ENCODE peak calls at places on chromosomes 3 and 15, in five cellular contexts. One of them, this sample, is unnamed.

GRCh38 chr3:154314152-154314551 is 10.1 kb downstream of the DHX36 start:
- DNase-seq in GM12891: no peak
- DNase-seq in tibial nerve: no peak
- DNase-seq in transverse colon: no peak
- DNase-seq in suprapubic skin: no peak
- DNase-seq in this sample: no peak

GRCh38 chr3:85164446-85164845 is 205.7 kb downstream of the CADM2 start:
- DNase-seq in GM12891: no peak
- DNase-seq in transverse colon: no peak
- DNase-seq in tibial nerve: no peak
- DNase-seq in suprapubic skin: no peak
- DNase-seq in this sample: no peak

GRCh38 chr3:149593416-149594160 is 64.2 kb downstream of the WWTR1 start:
- DNase-seq in tibial nerve: no peak
- DNase-seq in suprapubic skin: no peak
- DNase-seq in GM12891: no peak
- DNase-seq in transverse colon: no peak
- DNase-seq in this sample: no peak

GRCh38 chr3:14988988-14989394 is 41.6 kb downstream of the NR2C2 start:
- DNase-seq in GM12891: peak
- DNase-seq in suprapubic skin: no peak
- DNase-seq in transverse colon: peak
- DNase-seq in tibial nerve: no peak
- DNase-seq in this sample: no peak

GRCh38 chr3:174089592-174089991 is 692.0 kb downstream of the NLGN1 start:
- DNase-seq in transverse colon: no peak
- DNase-seq in GM12891: no peak
- DNase-seq in suprapubic skin: no peak
- DNase-seq in tibial nerve: no peak
- DNase-seq in this sample: no peak

GRCh38 chr3:185280572-185281365 is 26.9 kb upstream of the EHHADH start:
- DNase-seq in suprapubic skin: no peak
- DNase-seq in GM12891: peak
- DNase-seq in tibial nerve: no peak
- DNase-seq in transverse colon: no peak
- DNase-seq in this sample: peak

GRCh38 chr15:32717290-32718081 is at the start of gene GREM1:
- DNase-seq in tibial nerve: no peak
- DNase-seq in GM12891: peak
- DNase-seq in suprapubic skin: no peak
- DNase-seq in transverse colon: peak
- DNase-seq in this sample: no peak

GRCh38 chr15:90042766-90043525 is 41.8 kb downstream of the ZNF710 start:
- DNase-seq in tibial nerve: no peak
- DNase-seq in transverse colon: no peak
- DNase-seq in suprapubic skin: no peak
- DNase-seq in GM12891: no peak
- DNase-seq in this sample: no peak

GRCh38 chr3:48532271-48532973 is 24.2 kb downstream of the PFKFB4 start:
- DNase-seq in suprapubic skin: no peak
- DNase-seq in GM12891: no peak
- DNase-seq in tibial nerve: no peak
- DNase-seq in transverse colon: no peak
- DNase-seq in this sample: no peak

DNA sequence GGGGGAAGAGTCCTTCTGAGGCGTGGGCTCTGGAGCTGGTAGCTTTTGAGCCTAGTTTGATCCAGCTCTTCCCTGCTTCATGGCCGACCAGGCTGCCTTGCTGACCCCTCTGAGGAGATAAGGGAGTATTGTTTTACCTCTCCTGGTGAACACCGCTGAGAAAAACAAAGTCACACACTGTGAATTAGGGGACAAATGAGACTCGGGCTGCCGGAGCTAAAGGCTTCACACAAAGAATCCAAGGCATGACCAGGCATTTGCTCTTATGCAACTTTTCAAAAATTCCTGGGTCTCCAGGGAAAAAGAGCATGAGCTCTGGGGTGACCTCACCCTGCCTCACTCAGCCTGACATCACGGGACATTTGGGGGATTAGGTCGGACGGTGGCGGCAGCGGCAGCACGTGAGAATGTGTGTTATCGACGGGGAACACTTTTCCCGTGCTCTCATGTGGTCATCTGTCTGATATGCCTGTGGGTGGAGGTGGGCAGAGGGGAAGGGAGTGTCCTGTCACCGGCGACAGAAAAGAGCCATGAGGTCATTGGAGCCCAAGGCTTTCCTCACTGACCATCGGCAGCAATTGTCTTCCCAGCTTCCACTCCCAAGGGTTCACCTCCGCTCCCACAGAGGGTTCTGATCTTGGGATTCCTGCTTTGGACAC is 61.0 kb downstream of the TMEM44 start:
- DNase-seq in tibial nerve: peak
- DNase-seq in suprapubic skin: peak
- DNase-seq in transverse colon: peak
- DNase-seq in GM12891: no peak
- DNase-seq in this sample: peak
- TF ChIP-seq POLR2A in tibial nerve: no peak
- TF ChIP-seq POLR2A in suprapubic skin: no peak
- TF ChIP-seq POLR2A in transverse colon: no peak
- TF ChIP-seq POLR2A in GM12891: no peak
- TF ChIP-seq POLR2A in this sample: no peak

DNA sequence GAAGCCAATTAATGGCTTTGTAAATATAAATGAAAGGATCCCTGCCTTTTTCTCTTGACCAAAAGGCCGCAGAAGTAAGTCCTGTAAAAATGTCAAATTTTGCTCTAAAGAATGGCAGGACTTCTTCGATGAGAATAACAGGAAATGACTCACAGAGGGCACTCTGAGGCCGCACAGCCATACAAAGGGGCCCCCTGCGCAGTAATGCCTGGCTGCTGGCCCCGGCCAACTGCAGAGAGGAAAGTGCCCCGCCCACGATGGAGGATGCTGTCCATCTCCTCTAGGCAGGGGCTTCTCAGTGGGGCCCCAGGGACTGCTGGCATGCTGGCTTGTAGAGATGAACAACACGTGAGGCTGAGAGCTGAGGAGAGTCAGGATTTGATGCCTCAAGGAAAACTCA is 18.1 kb upstream of the SCN10A start:
- DNase-seq in tibial nerve: peak
- DNase-seq in transverse colon: peak
- DNase-seq in GM12891: no peak
- DNase-seq in suprapubic skin: no peak
- DNase-seq in this sample: peak
- TF ChIP-seq POLR2A in tibial nerve: no peak
- TF ChIP-seq POLR2A in transverse colon: no peak
- TF ChIP-seq POLR2A in GM12891: no peak
- TF ChIP-seq POLR2A in suprapubic skin: no peak
- TF ChIP-seq POLR2A in this sample: no peak

DNA sequence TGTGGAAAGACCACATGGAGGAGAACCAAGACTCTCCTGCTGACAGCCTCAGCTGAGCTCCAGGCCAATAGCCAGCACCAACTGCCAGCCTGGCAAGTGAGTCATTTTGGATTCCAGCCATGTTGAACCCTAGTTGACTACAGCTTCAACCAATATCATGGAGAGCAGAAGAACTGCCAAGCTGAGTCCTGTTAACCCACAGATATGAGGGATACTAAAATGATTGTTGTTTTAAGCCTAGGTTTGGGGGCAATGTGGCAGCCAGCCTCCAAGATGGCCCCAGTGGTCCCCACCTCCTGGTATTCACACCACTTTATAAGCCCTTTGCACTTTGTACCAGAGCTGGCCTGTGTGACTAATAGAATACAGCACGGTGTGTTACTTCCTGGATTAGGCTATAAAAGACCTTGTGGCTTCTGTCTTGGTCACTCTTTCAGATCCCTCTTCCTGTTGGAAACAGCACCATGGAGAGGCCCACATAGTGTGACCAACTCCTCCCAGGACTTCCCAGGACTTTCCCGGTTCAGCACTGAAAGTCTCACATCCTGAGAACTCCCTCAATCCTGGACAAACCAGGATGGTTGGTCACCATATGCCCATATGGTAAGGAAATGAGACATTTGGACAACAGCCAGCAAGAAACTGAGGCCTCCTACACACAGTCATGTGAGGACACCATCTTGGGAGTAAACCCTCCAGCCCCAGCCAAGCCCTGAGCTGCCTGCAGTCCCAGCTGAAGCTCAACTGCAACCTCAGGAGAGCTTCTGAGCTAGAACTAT is 32.4 kb upstream of the CDV3 start:
- DNase-seq in tibial nerve: no peak
- DNase-seq in suprapubic skin: no peak
- DNase-seq in GM12891: peak
- DNase-seq in transverse colon: peak
- DNase-seq in this sample: peak
- TF ChIP-seq POLR2A in tibial nerve: no peak
- TF ChIP-seq POLR2A in suprapubic skin: no peak
- TF ChIP-seq POLR2A in GM12891: no peak
- TF ChIP-seq POLR2A in transverse colon: peak
- TF ChIP-seq POLR2A in this sample: no peak

GRCh38 chr3:32420138-32420981 is 28.7 kb downstream of the CMTM7 start:
- DNase-seq in transverse colon: no peak
- DNase-seq in GM12891: no peak
- DNase-seq in tibial nerve: no peak
- DNase-seq in suprapubic skin: no peak
- DNase-seq in this sample: peak
- TF ChIP-seq POLR2A in transverse colon: no peak
- TF ChIP-seq POLR2A in GM12891: no peak
- TF ChIP-seq POLR2A in tibial nerve: no peak
- TF ChIP-seq POLR2A in suprapubic skin: no peak
- TF ChIP-seq POLR2A in this sample: no peak

DNA sequence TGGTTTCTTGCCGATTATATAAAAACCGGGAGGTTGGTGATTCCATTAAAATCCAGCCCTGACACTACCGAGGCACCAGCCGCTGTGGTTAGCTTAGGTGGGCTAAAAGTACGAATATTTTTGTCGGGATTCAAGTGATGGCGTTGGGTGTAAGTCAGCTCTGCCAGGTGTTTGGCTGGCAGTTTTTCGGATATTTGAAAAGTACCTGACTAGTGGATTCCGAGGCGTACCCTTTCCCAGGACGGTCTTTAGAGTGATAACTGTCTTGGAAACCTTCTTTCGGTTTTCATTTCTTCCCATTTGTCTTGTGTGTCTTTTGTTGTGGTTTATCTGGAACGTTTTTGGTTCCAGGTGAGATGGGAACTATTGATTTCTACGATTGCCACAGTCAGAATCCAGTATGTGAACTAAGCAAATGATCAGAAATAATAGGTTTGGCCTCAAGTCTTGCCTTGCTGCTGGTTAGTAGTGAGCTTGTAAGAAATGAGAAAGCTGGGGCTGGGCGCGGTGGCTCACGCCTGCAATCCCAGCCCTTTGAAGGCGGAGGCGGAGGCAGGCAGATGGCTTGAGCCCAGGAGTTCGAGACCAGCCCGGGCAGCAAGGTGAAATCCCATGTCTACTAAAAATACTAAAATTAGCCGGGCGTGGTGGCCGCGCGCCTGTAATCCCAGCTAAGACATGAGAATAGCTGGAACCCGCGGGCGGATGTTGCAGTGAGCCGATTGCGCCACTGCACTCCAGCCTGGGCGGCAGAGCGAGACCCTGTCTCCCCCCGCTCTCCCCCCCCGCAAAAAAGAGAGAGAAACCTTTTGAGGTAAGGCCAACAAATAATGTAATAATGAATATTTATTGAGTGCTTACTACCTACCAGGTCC is 1.4 kb downstream of the FYTTD1 start:
- DNase-seq in transverse colon: peak
- DNase-seq in GM12891: no peak
- DNase-seq in suprapubic skin: peak
- DNase-seq in tibial nerve: peak
- DNase-seq in this sample: no peak
- TF ChIP-seq POLR2A in transverse colon: no peak
- TF ChIP-seq POLR2A in GM12891: no peak
- TF ChIP-seq POLR2A in suprapubic skin: peak
- TF ChIP-seq POLR2A in tibial nerve: no peak
- TF ChIP-seq POLR2A in this sample: no peak